ENCODE peak calls at places on chromosomes 7 and 10, in eight cellular contexts. Z, E, L, F, D, R, N and U are unnamed samples.

GRCh38 chr7:148319316-148319808 is 271.2 kb upstream of the C7orf33 start:
- DNase-seq in Z (no peak), E (no peak), L (no peak), F (no peak), D (no peak), R (no peak), N (no peak), U (no peak)

GRCh38 chr7:151990567-151990966 is 34.3 kb downstream of the GALNTL5 start:
- DNase-seq in Z (no peak), E (peak; percentile 15), L (no peak), F (no peak), D (no peak), R (no peak), N (no peak), U (no peak)

GRCh38 chr7:105487559-105488218 is 34.4 kb downstream of the PUS7 start:
- DNase-seq in Z (no peak), E (peak; percentile 86), L (peak; percentile 65), F (no peak), D (peak; percentile 88), R (peak; percentile 61), N (no peak), U (peak; percentile 54)

GRCh38 chr7:24825315-24825917 is 68.2 kb upstream of the GSDME start:
- DNase-seq in Z (no peak), E (no peak), L (no peak), F (no peak), D (no peak), R (no peak), N (no peak), U (no peak)

GRCh38 chr10:22491480-22491879 is 146.2 kb downstream of the SPAG6 start:
- DNase-seq in Z (peak; percentile 75), E (no peak), L (no peak), F (no peak), D (no peak), R (no peak), N (no peak), U (no peak)

GRCh38 chr10:43371418-43371817 is at the start of gene FXYD4:
- DNase-seq in Z (no peak), E (no peak), L (no peak), F (no peak), D (no peak), R (no peak), N (peak; percentile 40), U (no peak)

GRCh38 chr10:113648478-113648877 is 15.4 kb downstream of the NRAP start:
- DNase-seq in Z (peak; percentile 49), E (no peak), L (no peak), F (no peak), D (peak; percentile 4), R (no peak), N (no peak), U (no peak)

GRCh38 chr10:46228076-46229071 is 58.4 kb upstream of the ANTXRL start:
- DNase-seq in Z (peak; percentile 83), E (peak; percentile 77), L (peak; percentile 9), F (peak; percentile 86), D (peak; percentile 72), R (peak; percentile 87), N (peak; percentile 86), U (peak; percentile 4)

GRCh38 chr7:102450242-102450641 is 14.4 kb downstream of the ALKBH4 start:
- DNase-seq in Z (peak; percentile 74), E (no peak), L (no peak), F (no peak), D (no peak), R (no peak), N (no peak), U (no peak)

GRCh38 chr7:156383526-156383925 is 257.0 kb upstream of the RNF32 start:
- DNase-seq in Z (no peak), E (no peak), L (no peak), F (no peak), D (no peak), R (no peak), N (no peak), U (no peak)

GRCh38 chr10:639751-640672 is 49.5 kb downstream of the DIP2C start:
- DNase-seq in Z (no peak), E (no peak), L (no peak), F (no peak), D (no peak), R (no peak), N (peak; percentile 66), U (no peak)

GRCh38 chr7:122269241-122269640 is 35.3 kb downstream of the FEZF1 start:
- DNase-seq in Z (no peak), E (no peak), L (no peak), F (no peak), D (no peak), R (no peak), N (no peak), U (no peak)

GRCh38 chr10:11081413-11081812 is 63.7 kb downstream of the CELF2 start:
- DNase-seq in Z (no peak), E (no peak), L (no peak), F (no peak), D (peak; percentile 47), R (no peak), N (no peak), U (no peak)

GRCh38 chr10:104076743-104077160 is 8.9 kb downstream of the COL17A1 start:
- DNase-seq in Z (peak; percentile 63), E (peak; percentile 88), L (no peak), F (peak; percentile 65), D (peak; percentile 73), R (no peak), N (no peak), U (peak; percentile 33)

GRCh38 chr10:10758306-10758705 is 259.4 kb upstream of the CELF2 start:
- DNase-seq in Z (no peak), E (peak; percentile 1), L (no peak), F (no peak), D (no peak), R (no peak), N (no peak), U (no peak)

GRCh38 chr10:102004376-102004775 is 51.6 kb downstream of the ARMH3 start:
- DNase-seq in Z (no peak), E (peak; percentile 66), L (no peak), F (no peak), D (peak; percentile 36), R (no peak), N (no peak), U (no peak)

GRCh38 chr10:79181680-79182079 is 112.9 kb downstream of the ZMIZ1 start:
- DNase-seq in Z (no peak), E (no peak), L (no peak), F (no peak), D (no peak), R (no peak), N (no peak), U (no peak)

GRCh38 chr7:123494193-123494796 is 40.1 kb downstream of the IQUB start:
- DNase-seq in Z (no peak), E (peak; percentile 65), L (no peak), F (no peak), D (peak; percentile 62), R (peak; percentile 41), N (no peak), U (peak; percentile 9)

GRCh38 chr7:44145419-44145968 is 4.4 kb upstream of the MYL7 start:
- DNase-seq in Z (peak; percentile 77), E (no peak), L (no peak), F (peak; percentile 40), D (no peak), R (peak; percentile 78), N (peak; percentile 63), U (no peak)

GRCh38 chr7:37234928-37235327 is 213.7 kb downstream of the ELMO1 start:
- DNase-seq in Z (no peak), E (peak; percentile 24), L (no peak), F (no peak), D (peak; percentile 12), R (peak; percentile 54), N (no peak), U (no peak)

GRCh38 chr7:27364344-27364758 is 121.7 kb downstream of the EVX1 start:
- DNase-seq in Z (peak; percentile 71), E (peak; percentile 95), L (peak; percentile 2), F (peak; percentile 61), D (peak; percentile 87), R (no peak), N (peak; percentile 94), U (no peak)

GRCh38 chr10:124093076-124093773 is at the start of gene CHST15:
- DNase-seq in Z (peak; percentile 60), E (peak; percentile 66), L (no peak), F (peak; percentile 62), D (peak; percentile 28), R (peak; percentile 73), N (peak; percentile 89), U (peak; percentile 3)

GRCh38 chr7:97639036-97639435 is 92.8 kb upstream of the TAC1 start:
- DNase-seq in Z (no peak), E (no peak), L (no peak), F (no peak), D (no peak), R (no peak), N (no peak), U (no peak)

GRCh38 chr10:21727452-21728168 is 193.6 kb downstream of the MLLT10 start:
- DNase-seq in Z (no peak), E (peak; percentile 21), L (no peak), F (no peak), D (no peak), R (peak; percentile 62), N (no peak), U (no peak)

GRCh38 chr10:34538291-34538829 is 276.7 kb downstream of the PARD3 start:
- DNase-seq in Z (no peak), E (no peak), L (no peak), F (no peak), D (no peak), R (no peak), N (no peak), U (no peak)

GRCh38 chr7:26102176-26102575 is 49.8 kb upstream of the NFE2L3 start:
- DNase-seq in Z (no peak), E (no peak), L (no peak), F (no peak), D (no peak), R (no peak), N (no peak), U (no peak)
- H3K4me3 ChIP-seq in Z (no peak overlapping the region), E (no peak overlapping the region), L (no peak overlapping the region), F (no peak overlapping the region), D (no peak overlapping the region), R (no peak overlapping the region), N (no peak overlapping the region), U (no peak overlapping the region)

DNA sequence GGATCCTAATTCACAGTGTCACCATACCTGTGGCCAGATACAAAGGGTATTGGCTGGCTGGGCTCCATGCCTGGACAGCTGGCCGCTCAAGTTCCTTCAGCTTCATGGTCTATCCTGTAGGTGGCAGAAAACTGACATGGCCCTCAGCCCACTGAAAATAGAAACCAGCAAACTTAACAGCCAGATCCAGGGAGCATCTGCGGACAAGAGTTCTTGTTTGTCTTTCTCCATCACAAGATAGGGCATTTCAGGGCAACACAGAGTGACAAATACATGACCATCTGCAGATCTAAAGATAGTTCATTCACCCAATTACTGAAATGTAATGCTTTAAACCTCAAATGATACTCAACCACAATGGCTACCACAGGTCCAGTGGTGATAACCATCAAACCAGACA is 2.8 kb downstream of the SEC31B start:
- DNase-seq in Z (no peak), E (no peak), L (no peak), F (peak; percentile 82), D (no peak), R (peak; percentile 36), N (no peak), U (no peak)
- TF ChIP-seq CTCF in Z (peak; percentile 16), E (peak; percentile 25), L (no peak), F (peak; percentile 33), D (no peak), R (peak; percentile 32), N (no peak), U (no peak)

GRCh38 chr7:5430612-5430947 is 6.9 kb upstream of the TNRC18 start:
- DNase-seq in Z (no peak), E (no peak), L (no peak), F (no peak), D (no peak), R (no peak), N (no peak), U (no peak)
- H3K4me3 ChIP-seq in Z (no peak overlapping the region), E (no peak overlapping the region), L (peak overlapping the region; percentile 86), F (peak overlapping the region; percentile 92), D (peak overlapping the region; percentile 91), R (no peak overlapping the region), N (no peak overlapping the region), U (peak overlapping the region; percentile 68)

GRCh38 chr7:39414669-39415035 is 151.6 kb upstream of the YAE1 start:
- DNase-seq in Z (no peak), E (no peak), L (no peak), F (no peak), D (no peak), R (no peak), N (no peak), U (no peak)
- TF ChIP-seq CTCF in Z (no peak), E (no peak), L (no peak), F (no peak), D (no peak), R (no peak), N (no peak), U (no peak)